ENCODE peak calls at places on chromosomes 6 and 20, in four cellular contexts. S is A549, L is MV-4-11, Z is left cardiac atrium. C is an unnamed sample.

GRCh38 chr6:170249817-170250216 is 41.1 kb downstream of the DLL1 start:
- DNase-seq in L (no peak), Z (peak), S (no peak), C (no peak)

GRCh38 chr6:95279641-95280040 is 297.7 kb upstream of the MANEA start:
- DNase-seq in S (no peak), Z (no peak), L (no peak), C (no peak)

GRCh38 chr6:40695750-40696415 is 108.7 kb upstream of the LRFN2 start:
- DNase-seq in L (peak), Z (no peak), S (no peak), C (no peak)

GRCh38 chr20:50054626-50055511 is 58.1 kb downstream of the UBE2V1 start:
- DNase-seq in S (no peak), Z (peak), L (no peak), C (no peak)

GRCh38 chr6:170476360-170476759 is 76.7 kb downstream of the PSMB1 start:
- DNase-seq in S (no peak), L (peak), Z (no peak), C (no peak)

GRCh38 chr6:93417421-93417996 is 1.9 kb downstream of the EPHA7 start:
- DNase-seq in L (no peak), Z (no peak), S (peak), C (no peak)

GRCh38 chr6:26394289-26394688 is 7.8 kb upstream of the BTN3A1 start:
- DNase-seq in S (no peak), Z (peak), L (no peak), C (no peak)

GRCh38 chr20:208937-209566 is 18.0 kb upstream of the DEFB129 start:
- DNase-seq in Z (no peak), S (peak), L (peak), C (peak)

GRCh38 chr6:20338160-20338559 is 63.5 kb upstream of the E2F3 start:
- DNase-seq in L (no peak), S (no peak), Z (no peak), C (no peak)

GRCh38 chr6:41503841-41504525 is 42.2 kb upstream of the FOXP4 start:
- DNase-seq in S (peak), L (no peak), Z (peak), C (peak)

GRCh38 chr20:36544134-36545018 is 3.1 kb downstream of the MYL9 start:
- DNase-seq in L (no peak), Z (peak), S (no peak), C (no peak)

GRCh38 chr6:16396497-16397319 is 158.3 kb downstream of the GMPR start:
- DNase-seq in L (no peak), Z (no peak), S (no peak), C (no peak)

GRCh38 chr20:12591949-12592470 is 416.8 kb upstream of the SPTLC3 start:
- DNase-seq in S (no peak), L (no peak), Z (no peak), C (no peak)

GRCh38 chr20:50704971-50705370 is 13.6 kb upstream of the RIPOR3 start:
- DNase-seq in Z (no peak), S (no peak), L (no peak), C (no peak)

GRCh38 chr20:36098364-36098763 is 56.2 kb upstream of the EPB41L1 start:
- DNase-seq in S (no peak), L (peak), Z (peak), C (no peak)

GRCh38 chr6:43768506-43768860 is 1.5 kb upstream of the VEGFA start:
- DNase-seq in Z (peak), L (no peak), S (no peak), C (no peak)

GRCh38 chr20:34532751-34533150 is 16.5 kb downstream of the DYNLRB1 start:
- DNase-seq in L (no peak), Z (no peak), S (no peak), C (no peak)

GRCh38 chr6:4180653-4181255 is 45.4 kb upstream of the ECI2 start:
- DNase-seq in Z (no peak), L (no peak), S (no peak), C (no peak)

GRCh38 chr20:34553366-34553867 is 5.1 kb upstream of the MAP1LC3A start:
- DNase-seq in Z (no peak), S (no peak), L (no peak), C (no peak)

GRCh38 chr6:132931937-132932336 is 117.6 kb downstream of the RPS12 start:
- DNase-seq in L (no peak), Z (no peak), S (no peak), C (peak)

GRCh38 chr6:140806431-140806830 is 1326.3 kb upstream of the GJE1 start:
- DNase-seq in S (no peak), Z (no peak), L (no peak), C (peak)

GRCh38 chr6:165484178-165484889 is 174.9 kb upstream of the C6orf118 start:
- DNase-seq in S (no peak), L (no peak), Z (no peak), C (no peak)

C was measured in HTR-8/SVneo.